ENCODE peak calls at places on chromosome 12, in seven cellular contexts. One of them, this sample, is unnamed.
A peak's percentile ranks its signal among the peaks of the same experiment; 100 is the strongest.

GRCh38 chr12:57101892-57102695 is 9.1 kb downstream of the STAT6 start:
- DNase-seq in lower lobe of right lung: no peak
- DNase-seq in effector memory CD4-positive, alpha-beta T cell: no peak
- DNase-seq in HCT116: no peak
- DNase-seq in heart left ventricle: no peak
- DNase-seq in fibroblast of lung: no peak
- DNase-seq in PC-3: peak; percentile 66
- DNase-seq in this sample: no peak

GRCh38 chr12:14554281-14555008 is 13.2 kb downstream of the PLBD1 start:
- DNase-seq in PC-3: peak; percentile 59
- DNase-seq in effector memory CD4-positive, alpha-beta T cell: no peak
- DNase-seq in lower lobe of right lung: peak; percentile 94
- DNase-seq in HCT116: peak; percentile 13
- DNase-seq in heart left ventricle: peak; percentile 88
- DNase-seq in fibroblast of lung: peak; percentile 14
- DNase-seq in this sample: peak; percentile 85

GRCh38 chr12:111152581-111152980 is 216.3 kb downstream of the PHETA1 start:
- DNase-seq in HCT116: no peak
- DNase-seq in heart left ventricle: no peak
- DNase-seq in lower lobe of right lung: no peak
- DNase-seq in fibroblast of lung: no peak
- DNase-seq in effector memory CD4-positive, alpha-beta T cell: no peak
- DNase-seq in PC-3: no peak
- DNase-seq in this sample: no peak

GRCh38 chr12:58341791-58342190 is 400.4 kb downstream of the ATP23 start:
- DNase-seq in PC-3: peak; percentile 13
- DNase-seq in lower lobe of right lung: no peak
- DNase-seq in fibroblast of lung: peak; percentile 86
- DNase-seq in HCT116: no peak
- DNase-seq in heart left ventricle: no peak
- DNase-seq in effector memory CD4-positive, alpha-beta T cell: no peak
- DNase-seq in this sample: no peak

GRCh38 chr12:53061404-53062010 is 11.6 kb downstream of the TNS2 start:
- DNase-seq in heart left ventricle: no peak
- DNase-seq in effector memory CD4-positive, alpha-beta T cell: no peak
- DNase-seq in fibroblast of lung: no peak
- DNase-seq in lower lobe of right lung: peak; percentile 85
- DNase-seq in HCT116: peak; percentile 63
- DNase-seq in PC-3: peak; percentile 87
- DNase-seq in this sample: peak; percentile 30

GRCh38 chr12:9651265-9651729 is 18.2 kb upstream of the CLEC2D start:
- DNase-seq in fibroblast of lung: peak; percentile 33
- DNase-seq in lower lobe of right lung: no peak
- DNase-seq in PC-3: peak; percentile 31
- DNase-seq in HCT116: no peak
- DNase-seq in effector memory CD4-positive, alpha-beta T cell: no peak
- DNase-seq in heart left ventricle: peak; percentile 21
- DNase-seq in this sample: no peak

GRCh38 chr12:5441497-5442236 is 9.8 kb downstream of the NTF3 start:
- DNase-seq in effector memory CD4-positive, alpha-beta T cell: no peak
- DNase-seq in lower lobe of right lung: no peak
- DNase-seq in fibroblast of lung: no peak
- DNase-seq in PC-3: peak; percentile 44
- DNase-seq in HCT116: no peak
- DNase-seq in heart left ventricle: no peak
- DNase-seq in this sample: no peak

GRCh38 chr12:25972783-25973182 is 14.3 kb downstream of the RASSF8 start:
- DNase-seq in heart left ventricle: no peak
- DNase-seq in lower lobe of right lung: no peak
- DNase-seq in HCT116: no peak
- DNase-seq in fibroblast of lung: peak; percentile 84
- DNase-seq in effector memory CD4-positive, alpha-beta T cell: no peak
- DNase-seq in PC-3: peak; percentile 39
- DNase-seq in this sample: no peak

GRCh38 chr12:93868771-93869170 is 191.6 kb downstream of the CRADD start:
- DNase-seq in effector memory CD4-positive, alpha-beta T cell: no peak
- DNase-seq in lower lobe of right lung: no peak
- DNase-seq in PC-3: no peak
- DNase-seq in HCT116: no peak
- DNase-seq in fibroblast of lung: peak; percentile 85
- DNase-seq in heart left ventricle: peak; percentile 37
- DNase-seq in this sample: no peak

GRCh38 chr12:69689638-69690037 is 9.5 kb downstream of the BEST3 start:
- DNase-seq in PC-3: no peak
- DNase-seq in effector memory CD4-positive, alpha-beta T cell: no peak
- DNase-seq in fibroblast of lung: no peak
- DNase-seq in lower lobe of right lung: no peak
- DNase-seq in HCT116: no peak
- DNase-seq in heart left ventricle: no peak
- DNase-seq in this sample: no peak

GRCh38 chr12:122238861-122239260 is 13.0 kb upstream of the DIABLO start:
- DNase-seq in fibroblast of lung: no peak
- DNase-seq in heart left ventricle: no peak
- DNase-seq in lower lobe of right lung: no peak
- DNase-seq in HCT116: no peak
- DNase-seq in effector memory CD4-positive, alpha-beta T cell: no peak
- DNase-seq in PC-3: no peak
- DNase-seq in this sample: no peak

DNA sequence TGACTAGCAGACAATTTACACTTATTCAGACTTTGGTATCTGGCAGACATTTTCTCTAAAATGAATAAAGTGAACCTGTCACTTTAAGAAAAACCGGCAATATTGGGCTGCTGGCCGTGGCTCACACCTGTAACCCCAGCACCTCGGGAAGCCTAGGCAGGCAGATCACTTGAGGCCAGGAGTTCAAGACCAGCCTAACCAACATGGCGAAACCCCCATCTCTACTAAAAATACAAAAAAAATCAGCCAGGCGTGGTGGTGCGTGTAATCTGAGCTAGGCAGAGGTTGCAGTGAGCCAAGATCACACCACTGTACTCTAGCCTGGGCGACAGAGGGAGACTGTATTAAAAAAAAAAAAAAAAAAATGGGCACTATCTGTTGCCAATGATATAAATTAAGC is 11.5 kb downstream of the DUSP16 start:
- DNase-seq in lower lobe of right lung: no peak
- DNase-seq in fibroblast of lung: no peak
- DNase-seq in effector memory CD4-positive, alpha-beta T cell: no peak
- DNase-seq in heart left ventricle: no peak
- DNase-seq in HCT116: no peak
- DNase-seq in PC-3: no peak
- DNase-seq in this sample: no peak
- H3K4me1 ChIP-seq in lower lobe of right lung: no peaks in the 10 kb centered on the region
- H3K4me1 ChIP-seq in fibroblast of lung: no peaks in the 10 kb centered on the region
- H3K4me1 ChIP-seq in effector memory CD4-positive, alpha-beta T cell: peaks cover 5% of the 10 kb centered on the region
- H3K4me1 ChIP-seq in heart left ventricle: no peaks in the 10 kb centered on the region
- H3K4me1 ChIP-seq in HCT116: no peaks in the 10 kb centered on the region
- H3K4me1 ChIP-seq in PC-3: peaks cover 9% of the 10 kb centered on the region
- H3K4me1 ChIP-seq in this sample: peaks cover 5% of the 10 kb centered on the region

DNA sequence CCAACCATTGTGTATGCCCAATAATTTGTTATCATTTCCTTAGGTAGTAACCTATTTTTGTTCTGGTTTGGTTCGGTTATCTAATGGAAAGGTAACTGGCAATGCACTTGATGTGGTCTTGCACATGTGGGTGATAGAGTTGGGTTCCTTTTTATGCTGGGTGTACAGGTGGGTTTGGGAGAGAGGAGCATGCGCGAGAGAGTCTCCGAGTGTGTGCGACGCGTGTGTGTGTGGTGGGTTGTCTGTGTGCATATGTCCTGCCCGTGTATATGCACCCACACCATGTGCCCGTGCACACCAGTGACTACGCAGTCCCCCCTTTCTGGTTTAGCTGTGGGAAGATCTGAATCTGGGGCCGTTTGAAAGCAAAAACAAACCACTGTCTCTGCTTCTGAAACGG is 102.6 kb upstream of the FKBP4 start:
- DNase-seq in fibroblast of lung: no peak
- DNase-seq in effector memory CD4-positive, alpha-beta T cell: no peak
- DNase-seq in heart left ventricle: no peak
- DNase-seq in lower lobe of right lung: no peak
- DNase-seq in HCT116: no peak
- DNase-seq in PC-3: no peak
- DNase-seq in this sample: no peak
- H3K4me3 ChIP-seq in fibroblast of lung: no peak overlapping the region
- H3K4me3 ChIP-seq in effector memory CD4-positive, alpha-beta T cell: peak overlapping the region; percentile 81
- H3K4me3 ChIP-seq in heart left ventricle: no peak overlapping the region
- H3K4me3 ChIP-seq in lower lobe of right lung: peak overlapping the region; percentile 49
- H3K4me3 ChIP-seq in HCT116: peak overlapping the region; percentile 32
- H3K4me3 ChIP-seq in PC-3: no peak overlapping the region
- H3K4me3 ChIP-seq in this sample: no peak overlapping the region

GRCh38 chr12:108589028-108589839 is 8.7 kb downstream of the TMEM119 start:
- DNase-seq in PC-3: no peak
- DNase-seq in effector memory CD4-positive, alpha-beta T cell: no peak
- DNase-seq in lower lobe of right lung: no peak
- DNase-seq in fibroblast of lung: peak; percentile 74
- DNase-seq in heart left ventricle: no peak
- DNase-seq in HCT116: no peak
- DNase-seq in this sample: no peak
- H3K27ac ChIP-seq in PC-3: no peak overlapping the region
- H3K27ac ChIP-seq in effector memory CD4-positive, alpha-beta T cell: no peak overlapping the region
- H3K27ac ChIP-seq in lower lobe of right lung: no peak overlapping the region
- H3K27ac ChIP-seq in fibroblast of lung: no peak overlapping the region
- H3K27ac ChIP-seq in heart left ventricle: no peak overlapping the region
- H3K27ac ChIP-seq in HCT116: no peak overlapping the region
- H3K27ac ChIP-seq in this sample: no peak overlapping the region

GRCh38 chr12:95700316-95700785 is 90.2 kb downstream of the NTN4 start:
- DNase-seq in lower lobe of right lung: no peak
- DNase-seq in heart left ventricle: no peak
- DNase-seq in PC-3: peak; percentile 84
- DNase-seq in fibroblast of lung: peak; percentile 62
- DNase-seq in effector memory CD4-positive, alpha-beta T cell: no peak
- DNase-seq in HCT116: no peak
- DNase-seq in this sample: no peak
- H3K4me1 ChIP-seq in lower lobe of right lung: no peaks in the 10 kb centered on the region
- H3K4me1 ChIP-seq in heart left ventricle: peaks cover 1% of the 10 kb centered on the region
- H3K4me1 ChIP-seq in PC-3: peaks cover 33% of the 10 kb centered on the region
- H3K4me1 ChIP-seq in fibroblast of lung: peaks cover 7% of the 10 kb centered on the region
- H3K4me1 ChIP-seq in effector memory CD4-positive, alpha-beta T cell: no peaks in the 10 kb centered on the region
- H3K4me1 ChIP-seq in HCT116: no peaks in the 10 kb centered on the region
- H3K4me1 ChIP-seq in this sample: peaks cover 71% of the 10 kb centered on the region

DNA sequence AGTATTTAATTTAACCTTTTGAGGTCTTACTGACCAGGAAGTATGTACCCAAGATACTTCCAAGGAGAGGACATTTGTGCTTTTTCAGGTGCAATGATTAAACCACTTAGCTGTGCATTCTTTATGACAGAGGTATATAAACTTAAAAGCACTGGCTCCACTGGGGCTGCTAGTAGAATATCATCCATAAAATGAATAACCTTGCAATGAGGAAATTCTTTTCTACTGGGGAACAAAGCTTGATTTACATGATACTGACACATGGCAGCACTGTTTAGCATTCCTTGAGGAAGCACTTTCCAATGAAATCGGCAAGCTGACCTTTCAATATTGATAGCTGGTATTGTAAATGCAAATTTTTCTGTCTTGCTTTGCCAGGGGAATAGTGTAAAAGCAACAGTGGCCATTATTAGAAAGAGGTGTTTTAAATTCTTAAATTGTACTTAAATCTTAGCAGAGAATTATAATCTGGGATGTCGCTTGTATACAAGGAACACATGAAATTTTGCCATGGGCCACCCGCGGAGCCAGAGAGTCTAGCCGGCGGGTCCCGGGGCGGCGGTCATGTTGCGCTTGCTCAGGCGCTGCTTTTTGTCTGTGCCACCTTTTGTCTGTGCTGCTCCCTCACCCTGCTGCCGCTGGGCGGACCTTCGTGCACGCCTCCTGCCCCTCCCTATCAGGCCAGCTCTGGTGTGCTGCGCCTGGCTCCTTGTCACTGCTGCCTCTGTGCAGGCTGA is 20.9 kb upstream of the BLTP3B start:
- DNase-seq in PC-3: peak; percentile 89
- DNase-seq in HCT116: peak; percentile 64
- DNase-seq in lower lobe of right lung: peak; percentile 83
- DNase-seq in heart left ventricle: peak; percentile 77
- DNase-seq in fibroblast of lung: peak; percentile 41
- DNase-seq in effector memory CD4-positive, alpha-beta T cell: peak; percentile 40
- DNase-seq in this sample: peak; percentile 67
- H3K4me3 ChIP-seq in PC-3: peak overlapping the region; percentile 60
- H3K4me3 ChIP-seq in HCT116: peak overlapping the region; percentile 8
- H3K4me3 ChIP-seq in lower lobe of right lung: peak overlapping the region; percentile 38
- H3K4me3 ChIP-seq in heart left ventricle: peak overlapping the region; percentile 33
- H3K4me3 ChIP-seq in fibroblast of lung: peak overlapping the region; percentile 40
- H3K4me3 ChIP-seq in effector memory CD4-positive, alpha-beta T cell: no peak overlapping the region
- H3K4me3 ChIP-seq in this sample: peak overlapping the region; percentile 43

GRCh38 chr12:108833757-108834472 is 23.5 kb downstream of the SSH1 start:
- DNase-seq in effector memory CD4-positive, alpha-beta T cell: no peak
- DNase-seq in lower lobe of right lung: peak; percentile 48
- DNase-seq in fibroblast of lung: peak; percentile 90
- DNase-seq in PC-3: no peak
- DNase-seq in heart left ventricle: peak; percentile 83
- DNase-seq in HCT116: no peak
- DNase-seq in this sample: no peak
- H3K27ac ChIP-seq in effector memory CD4-positive, alpha-beta T cell: no peak overlapping the region
- H3K27ac ChIP-seq in lower lobe of right lung: peak overlapping the region; percentile 85
- H3K27ac ChIP-seq in fibroblast of lung: peak overlapping the region; percentile 99
- H3K27ac ChIP-seq in PC-3: peak overlapping the region; percentile 15
- H3K27ac ChIP-seq in heart left ventricle: peak overlapping the region; percentile 92
- H3K27ac ChIP-seq in HCT116: peak overlapping the region; percentile 67
- H3K27ac ChIP-seq in this sample: peak overlapping the region; percentile 65

GRCh38 chr12:75704208-75704607 is 192.8 kb upstream of the KRR1 start:
- DNase-seq in PC-3: no peak
- DNase-seq in effector memory CD4-positive, alpha-beta T cell: no peak
- DNase-seq in fibroblast of lung: no peak
- DNase-seq in heart left ventricle: no peak
- DNase-seq in HCT116: peak; percentile 58
- DNase-seq in lower lobe of right lung: no peak
- DNase-seq in this sample: no peak
- H3K4me1 ChIP-seq in PC-3: peaks cover 10% of the 10 kb centered on the region
- H3K4me1 ChIP-seq in effector memory CD4-positive, alpha-beta T cell: no peaks in the 10 kb centered on the region
- H3K4me1 ChIP-seq in fibroblast of lung: peaks cover 18% of the 10 kb centered on the region
- H3K4me1 ChIP-seq in heart left ventricle: no peaks in the 10 kb centered on the region
- H3K4me1 ChIP-seq in HCT116: peaks cover 88% of the 10 kb centered on the region
- H3K4me1 ChIP-seq in lower lobe of right lung: peaks cover 8% of the 10 kb centered on the region
- H3K4me1 ChIP-seq in this sample: peaks cover 6% of the 10 kb centered on the region

GRCh38 chr12:80778005-80778541 is 61.4 kb downstream of the MYF5 start:
- DNase-seq in PC-3: peak; percentile 52
- DNase-seq in heart left ventricle: peak; percentile 53
- DNase-seq in lower lobe of right lung: no peak
- DNase-seq in fibroblast of lung: peak; percentile 97
- DNase-seq in HCT116: peak; percentile 53
- DNase-seq in effector memory CD4-positive, alpha-beta T cell: no peak
- DNase-seq in this sample: peak; percentile 74
- H3K4me3 ChIP-seq in PC-3: no peak overlapping the region
- H3K4me3 ChIP-seq in heart left ventricle: no peak overlapping the region
- H3K4me3 ChIP-seq in lower lobe of right lung: no peak overlapping the region
- H3K4me3 ChIP-seq in fibroblast of lung: no peak overlapping the region
- H3K4me3 ChIP-seq in HCT116: no peak overlapping the region
- H3K4me3 ChIP-seq in effector memory CD4-positive, alpha-beta T cell: no peak overlapping the region
- H3K4me3 ChIP-seq in this sample: no peak overlapping the region

This sample was measured in tibial artery.